ENCODE peak calls at places on chromosomes 2 and 18, in four cellular contexts. One of them, this sample, is unnamed.
A peak's percentile ranks its signal among the peaks of the same experiment; 100 is the strongest.

GRCh38 chr2:239018291-239019192 is 170.7 kb downstream of the TWIST2 start:
- DNase-seq in fibroblast of lung: no peak
- DNase-seq in RWPE1: no peak
- DNase-seq in AG09319: no peak
- DNase-seq in this sample: no peak

GRCh38 chr18:61582205-61582710 is 249.0 kb downstream of the CDH20 start:
- DNase-seq in fibroblast of lung: no peak
- DNase-seq in RWPE1: no peak
- DNase-seq in AG09319: no peak
- DNase-seq in this sample: no peak

GRCh38 chr2:224892574-224893204 is 149.6 kb downstream of the DOCK10 start:
- DNase-seq in fibroblast of lung: no peak
- DNase-seq in RWPE1: no peak
- DNase-seq in AG09319: no peak
- DNase-seq in this sample: no peak

GRCh38 chr18:41134426-41134825 is 820.6 kb upstream of the PIK3C3 start:
- DNase-seq in fibroblast of lung: peak; percentile 25
- DNase-seq in RWPE1: no peak
- DNase-seq in AG09319: no peak
- DNase-seq in this sample: no peak

GRCh38 chr2:98637401-98638144 is 29.2 kb downstream of the UNC50 start:
- DNase-seq in fibroblast of lung: no peak
- DNase-seq in RWPE1: no peak
- DNase-seq in AG09319: no peak
- DNase-seq in this sample: no peak

GRCh38 chr2:158539176-158539895 is 82.6 kb downstream of the PKP4 start:
- DNase-seq in fibroblast of lung: peak; percentile 86
- DNase-seq in RWPE1: peak; percentile 30
- DNase-seq in AG09319: peak; percentile 38
- DNase-seq in this sample: no peak

GRCh38 chr2:217839750-217840107 is 163.1 kb downstream of the TNS1 start:
- DNase-seq in fibroblast of lung: no peak
- DNase-seq in RWPE1: no peak
- DNase-seq in AG09319: no peak
- DNase-seq in this sample: no peak

GRCh38 chr2:119180891-119181290 is 22.3 kb upstream of the C1QL2 start:
- DNase-seq in fibroblast of lung: no peak
- DNase-seq in RWPE1: no peak
- DNase-seq in AG09319: no peak
- DNase-seq in this sample: no peak

GRCh38 chr18:57397440-57397839 is 37.7 kb upstream of the ONECUT2 start:
- DNase-seq in fibroblast of lung: peak; percentile 7
- DNase-seq in RWPE1: no peak
- DNase-seq in AG09319: no peak
- DNase-seq in this sample: no peak

GRCh38 chr2:18566145-18566544 is 5.7 kb upstream of the RDH14 start:
- DNase-seq in fibroblast of lung: peak; percentile 51
- DNase-seq in RWPE1: no peak
- DNase-seq in AG09319: no peak
- DNase-seq in this sample: no peak

GRCh38 chr2:10269711-10270610 is 32.7 kb upstream of the HPCAL1 start:
- DNase-seq in fibroblast of lung: no peak
- DNase-seq in RWPE1: no peak
- DNase-seq in AG09319: no peak
- DNase-seq in this sample: no peak

GRCh38 chr2:191929288-191929687 is 82.4 kb upstream of the CAVIN2 start:
- DNase-seq in fibroblast of lung: no peak
- DNase-seq in RWPE1: no peak
- DNase-seq in AG09319: no peak
- DNase-seq in this sample: no peak

GRCh38 chr2:42376758-42377157 is 15.7 kb upstream of the COX7A2L start:
- DNase-seq in fibroblast of lung: no peak
- DNase-seq in RWPE1: no peak
- DNase-seq in AG09319: no peak
- DNase-seq in this sample: no peak

GRCh38 chr18:27413495-27414401 is 228.6 kb upstream of the CHST9 start:
- DNase-seq in fibroblast of lung: peak; percentile 15
- DNase-seq in RWPE1: peak; percentile 26
- DNase-seq in AG09319: no peak
- DNase-seq in this sample: no peak

GRCh38 chr2:236882074-236882473 is 203.6 kb upstream of the COPS8 start:
- DNase-seq in fibroblast of lung: no peak
- DNase-seq in RWPE1: no peak
- DNase-seq in AG09319: no peak
- DNase-seq in this sample: no peak

GRCh38 chr2:239905306-239905705 is 119.8 kb downstream of the NDUFA10 start:
- DNase-seq in fibroblast of lung: no peak
- DNase-seq in RWPE1: no peak
- DNase-seq in AG09319: no peak
- DNase-seq in this sample: no peak

GRCh38 chr2:223837290-223838061 is at the start of gene AP1S3:
- DNase-seq in fibroblast of lung: peak; percentile 37
- DNase-seq in RWPE1: peak; percentile 89
- DNase-seq in AG09319: no peak
- DNase-seq in this sample: peak; percentile 50

GRCh38 chr2:10230499-10230898 is 72.2 kb upstream of the HPCAL1 start:
- DNase-seq in fibroblast of lung: no peak
- DNase-seq in RWPE1: no peak
- DNase-seq in AG09319: no peak
- DNase-seq in this sample: no peak

GRCh38 chr18:35778850-35779634 is 193.4 kb upstream of the RMP24 start:
- DNase-seq in fibroblast of lung: no peak
- DNase-seq in RWPE1: no peak
- DNase-seq in AG09319: no peak
- DNase-seq in this sample: no peak

GRCh38 chr2:240247241-240247867 is 106.9 kb upstream of the OTOS start:
- DNase-seq in fibroblast of lung: no peak
- DNase-seq in RWPE1: no peak
- DNase-seq in AG09319: peak; percentile 11
- DNase-seq in this sample: peak; percentile 0

GRCh38 chr18:70431203-70431624 is 142.4 kb downstream of the SOCS6 start:
- DNase-seq in fibroblast of lung: peak; percentile 75
- DNase-seq in RWPE1: peak; percentile 25
- DNase-seq in AG09319: no peak
- DNase-seq in this sample: no peak

GRCh38 chr18:11888726-11889125 is 19.4 kb downstream of the MPPE1 start:
- DNase-seq in fibroblast of lung: no peak
- DNase-seq in RWPE1: no peak
- DNase-seq in AG09319: no peak
- DNase-seq in this sample: no peak

GRCh38 chr18:49813071-49813320 is 337 bp downstream of the ACAA2 start:
- DNase-seq in fibroblast of lung: peak; percentile 50
- DNase-seq in RWPE1: no peak
- DNase-seq in AG09319: peak; percentile 0
- DNase-seq in this sample: no peak

GRCh38 chr2:231935207-231935524 is 9.0 kb upstream of the NPPC start:
- DNase-seq in fibroblast of lung: no peak
- DNase-seq in RWPE1: no peak
- DNase-seq in AG09319: no peak
- DNase-seq in this sample: no peak

GRCh38 chr18:76376668-76377358 is 118.2 kb downstream of the ZNF516 start:
- DNase-seq in fibroblast of lung: peak; percentile 15
- DNase-seq in RWPE1: no peak
- DNase-seq in AG09319: no peak
- DNase-seq in this sample: no peak

GRCh38 chr2:78290581-78291214 is 734.8 kb upstream of the REG3G start:
- DNase-seq in fibroblast of lung: no peak
- DNase-seq in RWPE1: no peak
- DNase-seq in AG09319: no peak
- DNase-seq in this sample: no peak

GRCh38 chr2:109479804-109480203 is 134.0 kb downstream of the SEPTIN10 start:
- DNase-seq in fibroblast of lung: no peak
- DNase-seq in RWPE1: no peak
- DNase-seq in AG09319: no peak
- DNase-seq in this sample: no peak

GRCh38 chr2:115163572-115163971 is 721.1 kb downstream of the DPP10 start:
- DNase-seq in fibroblast of lung: no peak
- DNase-seq in RWPE1: no peak
- DNase-seq in AG09319: no peak
- DNase-seq in this sample: no peak

GRCh38 chr2:181178130-181178529 is 197.7 kb downstream of the UBE2E3 start:
- DNase-seq in fibroblast of lung: no peak
- DNase-seq in RWPE1: no peak
- DNase-seq in AG09319: no peak
- DNase-seq in this sample: no peak

GRCh38 chr18:574456-575228 is 5.5 kb upstream of the CETN1 start:
- DNase-seq in fibroblast of lung: no peak
- DNase-seq in RWPE1: no peak
- DNase-seq in AG09319: no peak
- DNase-seq in this sample: no peak

GRCh38 chr2:183093857-183094657 is 15.5 kb downstream of the DUSP19 start:
- DNase-seq in fibroblast of lung: peak; percentile 66
- DNase-seq in RWPE1: peak; percentile 34
- DNase-seq in AG09319: no peak
- DNase-seq in this sample: no peak

GRCh38 chr2:150162241-150162942 is 325.1 kb downstream of the RND3 start:
- DNase-seq in fibroblast of lung: no peak
- DNase-seq in RWPE1: no peak
- DNase-seq in AG09319: no peak
- DNase-seq in this sample: no peak

GRCh38 chr2:207884127-207884526 is 114.4 kb upstream of the FZD5 start:
- DNase-seq in fibroblast of lung: no peak
- DNase-seq in RWPE1: no peak
- DNase-seq in AG09319: no peak
- DNase-seq in this sample: no peak

GRCh38 chr18:34928754-34929335 is 112.4 kb upstream of the MAPRE2 start:
- DNase-seq in fibroblast of lung: no peak
- DNase-seq in RWPE1: no peak
- DNase-seq in AG09319: no peak
- DNase-seq in this sample: no peak

GRCh38 chr2:84257871-84258270 is 201.2 kb downstream of the SUCLG1 start:
- DNase-seq in fibroblast of lung: no peak
- DNase-seq in RWPE1: peak; percentile 14
- DNase-seq in AG09319: no peak
- DNase-seq in this sample: no peak

GRCh38 chr2:148888003-148888501 is 13.0 kb downstream of the KIF5C start:
- DNase-seq in fibroblast of lung: no peak
- DNase-seq in RWPE1: no peak
- DNase-seq in AG09319: no peak
- DNase-seq in this sample: no peak

GRCh38 chr2:148896116-148896515 is 21.1 kb downstream of the KIF5C start:
- DNase-seq in fibroblast of lung: no peak
- DNase-seq in RWPE1: no peak
- DNase-seq in AG09319: no peak
- DNase-seq in this sample: no peak

GRCh38 chr2:148899638-148900318 is 24.8 kb downstream of the KIF5C start:
- DNase-seq in fibroblast of lung: no peak
- DNase-seq in RWPE1: no peak
- DNase-seq in AG09319: no peak
- DNase-seq in this sample: no peak

GRCh38 chr2:148893906-148894305 is 18.9 kb downstream of the KIF5C start:
- DNase-seq in fibroblast of lung: no peak
- DNase-seq in RWPE1: no peak
- DNase-seq in AG09319: no peak
- DNase-seq in this sample: no peak
- TF ChIP-seq CTCF in fibroblast of lung: no peak
- TF ChIP-seq CTCF in RWPE1: no peak
- TF ChIP-seq CTCF in AG09319: no peak
- TF ChIP-seq CTCF in this sample: no peak

DNA sequence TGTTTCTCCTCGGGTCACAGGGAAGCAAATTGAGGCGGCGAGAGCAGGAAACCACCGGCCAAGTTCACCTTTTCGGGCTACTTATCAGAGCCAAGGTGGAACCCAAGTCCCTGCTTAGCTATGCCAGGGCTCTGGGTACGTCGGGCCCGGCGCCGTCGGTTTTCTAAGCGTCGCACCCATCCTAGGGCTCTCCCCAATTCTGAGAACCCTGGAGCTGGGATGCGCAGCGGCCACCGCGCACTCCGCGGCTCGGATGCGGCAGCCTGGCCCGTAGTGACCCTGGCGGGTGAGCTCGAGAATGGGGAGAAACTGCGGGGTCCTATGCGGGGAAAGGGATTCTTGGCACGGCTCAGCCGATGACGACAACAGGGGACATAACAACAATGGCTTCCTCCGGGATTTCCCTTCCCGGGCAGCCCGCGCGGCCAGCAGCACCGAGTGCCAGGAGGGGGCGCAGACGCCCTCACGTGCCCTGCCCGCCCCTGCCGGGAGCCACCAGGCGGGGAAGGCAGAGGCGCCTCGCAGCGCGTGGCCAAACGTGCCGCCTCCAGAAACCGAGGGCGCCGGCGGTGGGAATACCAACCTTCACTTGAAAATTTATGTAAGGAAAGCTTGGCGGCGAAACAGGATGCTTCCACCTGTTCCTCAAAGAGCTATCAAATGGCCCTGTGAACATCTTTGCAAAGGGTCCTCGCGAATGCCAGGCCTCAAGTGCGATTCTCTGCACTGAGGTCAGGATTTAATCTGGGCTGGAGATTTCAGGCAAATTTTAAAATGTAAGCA is 2.1 kb upstream of the SLC30A3 start:
- DNase-seq in fibroblast of lung: peak; percentile 31
- DNase-seq in RWPE1: peak; percentile 64
- DNase-seq in AG09319: no peak
- DNase-seq in this sample: peak; percentile 76
- TF ChIP-seq CTCF in fibroblast of lung: peak; percentile 48
- TF ChIP-seq CTCF in RWPE1: peak; percentile 66
- TF ChIP-seq CTCF in AG09319: peak; percentile 45
- TF ChIP-seq CTCF in this sample: peak; percentile 68

DNA sequence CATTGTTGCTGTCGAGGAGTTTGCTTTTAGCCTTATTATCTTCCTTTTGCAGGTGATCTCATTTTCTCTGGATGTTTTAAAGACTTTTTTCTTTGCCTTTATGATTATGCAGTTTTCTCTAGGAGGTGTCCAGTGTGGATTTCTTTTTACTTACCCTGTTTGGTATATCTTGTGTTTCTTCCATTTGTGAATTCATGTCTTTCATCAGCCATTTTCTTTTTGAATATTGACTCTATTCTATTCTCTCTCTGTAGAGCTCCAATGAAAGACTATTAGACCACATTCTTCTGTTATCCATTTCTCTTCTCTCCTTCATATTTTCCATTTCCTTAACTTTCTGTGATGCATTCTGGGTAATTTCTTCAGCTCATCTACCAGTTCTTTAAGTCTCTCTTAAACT is 34.4 kb downstream of the CDK15 start:
- DNase-seq in fibroblast of lung: no peak
- DNase-seq in RWPE1: no peak
- DNase-seq in AG09319: no peak
- DNase-seq in this sample: no peak
- TF ChIP-seq CTCF in fibroblast of lung: no peak
- TF ChIP-seq CTCF in RWPE1: no peak
- TF ChIP-seq CTCF in AG09319: no peak
- TF ChIP-seq CTCF in this sample: no peak

GRCh38 chr2:53422979-53423378 is 344.6 kb upstream of the CHAC2 start:
- DNase-seq in fibroblast of lung: peak; percentile 78
- DNase-seq in RWPE1: peak; percentile 14
- DNase-seq in AG09319: peak; percentile 18
- DNase-seq in this sample: peak; percentile 16
- TF ChIP-seq CTCF in fibroblast of lung: peak; percentile 68
- TF ChIP-seq CTCF in RWPE1: peak; percentile 36
- TF ChIP-seq CTCF in AG09319: peak; percentile 64
- TF ChIP-seq CTCF in this sample: peak; percentile 62

This sample was measured in neural crest cell.